ENCODE peak calls at places on chromosomes 11 and 22, in nine cellular contexts. K is Calu3; L is MCF 10A; R is body of pancreas; P is left ventricle myocardium inferior; U is kidney glomerular epithelial cell; Y is stimulated activated CD4-positive, alpha-beta T cell treated with anti-CD3 and anti-CD28 coated beads, Interleukin-4, amount 100 ng/mL, for 48 hours; V is activated CD4-positive, CD25-positive, alpha-beta regulatory T cell; H is Daoy. B is an unnamed sample.

GRCh38 chr22:45429424-45429823 is 15.9 kb downstream of the RIBC2 start:
- DNase-seq in K (no peak), L (no peak), R (no peak), P (no peak), U (no peak), Y (no peak), V (no peak), H (no peak), B (no peak)

GRCh38 chr22:38106814-38107578 is 3.5 kb downstream of the BAIAP2L2 start:
- DNase-seq in K (no peak), L (no peak), R (no peak), P (no peak), U (no peak), Y (no peak), V (no peak), H (no peak), B (no peak)

GRCh38 chr11:75583710-75584658 is 21.9 kb downstream of the SERPINH1 start:
- DNase-seq in K (no peak), L (no peak), R (peak), P (peak), U (peak), Y (no peak), V (no peak), H (peak), B (peak)

GRCh38 chr11:1446623-1447022 is 40.0 kb downstream of the MOB2 start:
- DNase-seq in K (no peak), L (no peak), R (no peak), P (no peak), U (no peak), Y (no peak), V (no peak), H (no peak), B (no peak)

GRCh38 chr11:3002871-3003270 is 10.7 kb upstream of the NAP1L4 start:
- DNase-seq in K (no peak), L (no peak), R (no peak), P (no peak), U (no peak), Y (no peak), V (no peak), H (no peak), B (no peak)

GRCh38 chr22:45163074-45163416 is 680 bp upstream of the NUP50 start:
- DNase-seq in K (peak), L (peak), R (peak), P (no peak), U (peak), Y (no peak), V (no peak), H (peak), B (peak)

GRCh38 chr22:43199541-43199940 is 12.6 kb upstream of the TTLL12 start:
- DNase-seq in K (no peak), L (no peak), R (no peak), P (no peak), U (no peak), Y (no peak), V (no peak), H (no peak), B (no peak)

GRCh38 chr22:48315415-48316244 is 1512.0 kb downstream of the BRD1 start:
- DNase-seq in K (no peak), L (no peak), R (no peak), P (no peak), U (no peak), Y (no peak), V (no peak), H (no peak), B (no peak)

GRCh38 chr11:75499423-75500305 is 26.1 kb downstream of the GDPD5 start:
- DNase-seq in K (no peak), L (peak), R (peak), P (peak), U (peak), Y (no peak), V (no peak), H (peak), B (peak)

GRCh38 chr11:64534950-64535349 is 56.1 kb upstream of the SLC22A12 start:
- DNase-seq in K (no peak), L (no peak), R (no peak), P (no peak), U (no peak), Y (no peak), V (no peak), H (no peak), B (no peak)

GRCh38 chr22:20566420-20567260 is 59.2 kb downstream of the MED15 start:
- DNase-seq in K (no peak), L (peak), R (peak), P (peak), U (peak), Y (no peak), V (peak), H (peak), B (peak)

GRCh38 chr22:48577014-48577690 is 1250.5 kb downstream of the BRD1 start:
- DNase-seq in K (no peak), L (no peak), R (no peak), P (no peak), U (no peak), Y (no peak), V (no peak), H (no peak), B (no peak)

GRCh38 chr11:27913650-27914049 is 194.3 kb downstream of the KIF18A start:
- DNase-seq in K (no peak), L (peak), R (no peak), P (no peak), U (no peak), Y (no peak), V (no peak), H (peak), B (no peak)

GRCh38 chr22:26673485-26673884 is 16.1 kb downstream of the MIAT start:
- DNase-seq in K (no peak), L (peak), R (no peak), P (no peak), U (no peak), Y (no peak), V (no peak), H (peak), B (no peak)

GRCh38 chr11:69554849-69555248 is 73.4 kb downstream of the LINC01488 start:
- DNase-seq in K (no peak), L (no peak), R (no peak), P (no peak), U (no peak), Y (no peak), V (no peak), H (peak), B (no peak)

GRCh38 chr11:64121637-64122410 is 44.1 kb downstream of the MACROD1 start:
- DNase-seq in K (no peak), L (no peak), R (no peak), P (no peak), U (peak), Y (no peak), V (no peak), H (peak), B (no peak)

GRCh38 chr11:34302046-34302921 is 55.5 kb downstream of the ABTB2 start:
- DNase-seq in K (peak), L (peak), R (no peak), P (no peak), U (peak), Y (no peak), V (no peak), H (peak), B (no peak)

GRCh38 chr11:109960831-109961230 is 132.4 kb upstream of the ZC3H12C start:
- DNase-seq in K (no peak), L (peak), R (peak), P (peak), U (no peak), Y (no peak), V (no peak), H (no peak), B (peak)

GRCh38 chr11:4195909-4196308 is 101.3 kb downstream of the RRM1 start:
- DNase-seq in K (no peak), L (no peak), R (no peak), P (no peak), U (no peak), Y (no peak), V (no peak), H (no peak), B (no peak)

GRCh38 chr22:31752096-31752847 is 1.5 kb upstream of the DEPDC5 start:
- DNase-seq in K (no peak), L (no peak), R (peak), P (no peak), U (no peak), Y (no peak), V (no peak), H (no peak), B (no peak)

GRCh38 chr22:27613099-27614089 is 188.2 kb downstream of the MN1 start:
- DNase-seq in K (no peak), L (no peak), R (no peak), P (no peak), U (no peak), Y (no peak), V (no peak), H (peak), B (no peak)

GRCh38 chr22:48919187-48919590 is 908.5 kb downstream of the BRD1 start:
- DNase-seq in K (no peak), L (no peak), R (no peak), P (no peak), U (no peak), Y (no peak), V (no peak), H (no peak), B (no peak)

GRCh38 chr22:50545522-50546325 is at the start of gene KLHDC7B:
- DNase-seq in K (no peak), L (no peak), R (no peak), P (no peak), U (no peak), Y (no peak), V (no peak), H (no peak), B (no peak)

GRCh38 chr11:16924826-16925494 is 89.3 kb downstream of the PLEKHA7 start:
- DNase-seq in K (peak), L (peak), R (peak), P (peak), U (peak), Y (no peak), V (no peak), H (peak), B (peak)

GRCh38 chr11:66862559-66863037 is 5.7 kb downstream of the LRFN4 start:
- DNase-seq in K (no peak), L (no peak), R (no peak), P (no peak), U (no peak), Y (no peak), V (no peak), H (no peak), B (no peak)

GRCh38 chr11:112174789-112175595 is at the start of gene BCO2:
- DNase-seq in K (peak), L (peak), R (peak), P (peak), U (peak), Y (peak), V (no peak), H (peak), B (peak)

GRCh38 chr22:40279017-40279416 is 67.3 kb upstream of the ADSL start:
- DNase-seq in K (no peak), L (no peak), R (no peak), P (no peak), U (no peak), Y (no peak), V (no peak), H (no peak), B (no peak)

GRCh38 chr11:133467686-133468085 is 64.6 kb downstream of the OPCML start:
- DNase-seq in K (no peak), L (no peak), R (no peak), P (no peak), U (no peak), Y (no peak), V (no peak), H (no peak), B (no peak)

GRCh38 chr11:68983816-68984215 is 3.0 kb upstream of the MRGPRD start:
- DNase-seq in K (no peak), L (no peak), R (no peak), P (no peak), U (no peak), Y (no peak), V (no peak), H (no peak), B (no peak)

GRCh38 chr11:132062031-132062430 is 691.6 kb downstream of the NTM start:
- DNase-seq in K (no peak), L (no peak), R (no peak), P (no peak), U (no peak), Y (no peak), V (no peak), H (peak), B (no peak)

GRCh38 chr11:79920480-79920879 is 479.6 kb upstream of the TENM4 start:
- DNase-seq in K (no peak), L (no peak), R (no peak), P (no peak), U (no peak), Y (no peak), V (no peak), H (no peak), B (no peak)

GRCh38 chr11:34641456-34641855 is 20.6 kb downstream of the EHF start:
- DNase-seq in K (no peak), L (peak), R (no peak), P (no peak), U (no peak), Y (no peak), V (no peak), H (no peak), B (peak)

GRCh38 chr11:128859563-128860441 is 7.3 kb downstream of the KCNJ1 start:
- DNase-seq in K (peak), L (peak), R (peak), P (peak), U (peak), Y (peak), V (peak), H (peak), B (peak)

GRCh38 chr11:10895285-10895684 is 37.4 kb upstream of the ZBED5 start:
- DNase-seq in K (no peak), L (no peak), R (no peak), P (no peak), U (no peak), Y (no peak), V (no peak), H (no peak), B (no peak)